ENCODE peak calls at places on chromosomes 2 and 18, in five cellular contexts. N is A549, U is foreskin fibroblast, M is Calu3, Y is nephron progenitor cell. S is an unnamed sample.

GRCh38 chr2:30223413-30223874 is 7.9 kb upstream of the LBH start:
- DNase-seq in N (no peak), U (no peak), M (no peak), Y (no peak), S (no peak)

GRCh38 chr2:40352321-40353099 is 99.4 kb downstream of the SLC8A1 start:
- DNase-seq in N (no peak), U (peak), M (no peak), Y (no peak), S (peak)

GRCh38 chr18:57901819-57902600 is 98.9 kb upstream of the ATP8B1 start:
- DNase-seq in N (peak), U (peak), M (peak), Y (no peak), S (no peak)

GRCh38 chr2:74138952-74139323 is 8.8 kb downstream of the BOLA3 start:
- DNase-seq in N (no peak), U (no peak), M (no peak), Y (no peak), S (no peak)

GRCh38 chr2:128315122-128315828 is 3.4 kb downstream of the HS6ST1 start:
- DNase-seq in N (no peak), U (no peak), M (no peak), Y (no peak), S (no peak)

GRCh38 chr18:47558110-47558750 is 306.8 kb upstream of the SKOR2 start:
- DNase-seq in N (no peak), U (no peak), M (no peak), Y (no peak), S (no peak)

GRCh38 chr18:21366896-21367295 is 124.9 kb downstream of the GREB1L start:
- DNase-seq in N (no peak), U (no peak), M (no peak), Y (no peak), S (no peak)

GRCh38 chr18:24055878-24056277 is 41.3 kb downstream of the TTC39C start:
- DNase-seq in N (no peak), U (peak), M (no peak), Y (no peak), S (no peak)

GRCh38 chr18:10120622-10121021 is 206.8 kb downstream of the VAPA start:
- DNase-seq in N (no peak), U (no peak), M (no peak), Y (no peak), S (no peak)

GRCh38 chr18:4068552-4069158 is 386.5 kb downstream of the DLGAP1 start:
- DNase-seq in N (peak), U (peak), M (peak), Y (peak), S (peak)

GRCh38 chr2:30026091-30027055 is 105.0 kb upstream of the ALK start:
- DNase-seq in N (peak), U (peak), M (peak), Y (peak), S (peak)

GRCh38 chr2:69272803-69273471 is 114.1 kb downstream of the GFPT1 start:
- DNase-seq in N (no peak), U (peak), M (no peak), Y (no peak), S (no peak)

GRCh38 chr2:214310319-214310718 is 100.5 kb upstream of the VWC2L start:
- DNase-seq in N (no peak), U (no peak), M (no peak), Y (no peak), S (no peak)
- TF ChIP-seq CTCF in N (no peak), U (peak), M (peak), Y (no peak), S (peak)

GRCh38 chr2:31886700-31887099 is 124.1 kb downstream of the MEMO1 start:
- DNase-seq in N (peak), U (peak), M (peak), Y (no peak), S (no peak)
- TF ChIP-seq CTCF in N (peak), U (peak), M (no peak), Y (no peak), S (peak)

GRCh38 chr2:153818242-153818641 is 53.5 kb upstream of the GALNT13 start:
- DNase-seq in N (no peak), U (no peak), M (no peak), Y (no peak), S (no peak)
- TF ChIP-seq CTCF in N (no peak), U (no peak), M (no peak), Y (no peak), S (no peak)

DNA sequence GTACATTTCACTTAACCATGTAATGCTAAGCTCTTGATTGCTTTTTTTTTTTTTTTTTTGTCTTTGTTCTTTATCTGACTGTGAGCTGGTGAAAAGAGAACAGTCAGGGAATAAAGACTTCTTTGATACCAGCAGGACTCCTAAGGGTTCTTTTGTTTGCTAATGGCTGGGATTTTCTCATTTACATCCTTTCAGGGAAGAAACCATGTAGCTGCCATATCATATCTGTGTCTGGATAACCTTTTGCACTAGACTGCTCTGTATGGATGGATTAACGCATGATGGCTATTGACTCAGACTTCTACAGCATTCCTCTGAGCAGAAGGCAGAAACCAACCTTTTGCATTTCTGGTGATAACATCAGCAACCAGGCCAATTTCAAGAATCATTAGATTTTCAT is 504.0 kb downstream of the LRRTM4 start:
- DNase-seq in N (no peak), U (no peak), M (no peak), Y (no peak), S (no peak)
- TF ChIP-seq CTCF in N (no peak), U (no peak), M (no peak), Y (no peak), S (no peak)

GRCh38 chr2:145058457-145058856 is 538.5 kb upstream of the ZEB2 start:
- DNase-seq in N (no peak), U (no peak), M (no peak), Y (no peak), S (no peak)

GRCh38 chr2:145055651-145056050 is 535.7 kb upstream of the ZEB2 start:
- DNase-seq in N (no peak), U (no peak), M (no peak), Y (no peak), S (no peak)

GRCh38 chr2:145064476-145064875 is 544.6 kb upstream of the ZEB2 start:
- DNase-seq in N (no peak), U (no peak), M (no peak), Y (no peak), S (no peak)

GRCh38 chr2:145065278-145065677 is 545.4 kb upstream of the ZEB2 start:
- DNase-seq in N (no peak), U (no peak), M (no peak), Y (no peak), S (no peak)

GRCh38 chr2:145060876-145061275 is 541.0 kb upstream of the ZEB2 start:
- DNase-seq in N (no peak), U (peak), M (no peak), Y (no peak), S (peak)
- TF ChIP-seq CTCF in N (no peak), U (no peak), M (no peak), Y (no peak), S (no peak)

DNA sequence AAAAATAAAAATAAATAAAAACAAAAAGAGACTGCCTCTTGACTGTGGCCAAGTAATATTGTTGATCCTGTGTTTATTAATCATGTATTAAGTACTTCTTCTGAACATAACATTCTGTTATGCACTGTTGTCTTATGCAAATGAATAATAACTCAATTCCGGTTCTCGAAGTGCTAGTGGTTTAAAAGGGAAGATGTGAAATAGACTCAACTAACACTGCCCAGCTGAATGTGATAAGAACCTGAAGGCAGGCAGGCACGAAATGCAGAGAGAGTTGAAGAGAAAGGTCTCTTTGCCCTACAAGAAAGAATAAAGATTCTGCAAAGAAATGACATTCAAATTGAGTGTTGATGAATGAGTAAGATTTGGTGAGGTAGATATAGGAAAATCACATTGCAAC is 352.5 kb upstream of the CDH7 start:
- DNase-seq in N (no peak), U (no peak), M (no peak), Y (no peak), S (no peak)
- TF ChIP-seq CTCF in N (no peak), U (no peak), M (no peak), Y (no peak), S (no peak)

S was measured in HFFc6.